ENCODE peak calls at places on chromosomes 11 and 22, in nine cellular contexts. A is aorta; M is NCI-H460; K is left lobe of liver; N is coronary artery; Z is cardiac fibroblast; E is tibial artery; X is activated T-helper 9 cell treated with anti-CD3 and anti-CD28 coated beads, Interleukin-2, amount 50 U/mL, for 16 hours; L is stimulated activated CD8-positive, alpha-beta memory T cell treated with anti-CD3 and anti-CD28 coated beads, Interleukin-15, amount 100 ng/mL, for 4 hours. Q is an unnamed sample.

GRCh38 chr11:88579466-88579865 is 241.9 kb upstream of the CTSC start:
- DNase-seq in A (no peak), M (no peak), K (no peak), N (no peak), Z (no peak), E (no peak), X (no peak), L (no peak), Q (peak)

GRCh38 chr11:62266558-62266957 is 3.4 kb upstream of the SCGB2A2 start:
- DNase-seq in A (no peak), M (peak), K (no peak), N (no peak), Z (peak), E (no peak), X (no peak), L (no peak), Q (no peak)

GRCh38 chr22:27105142-27106025 is 448.0 kb downstream of the MIAT start:
- DNase-seq in A (peak), M (no peak), K (no peak), N (peak), Z (peak), E (peak), X (no peak), L (no peak), Q (no peak)

GRCh38 chr11:8047382-8047781 is 33.6 kb upstream of the TUB start:
- DNase-seq in A (no peak), M (no peak), K (no peak), N (peak), Z (no peak), E (no peak), X (no peak), L (no peak), Q (no peak)

GRCh38 chr22:46139895-46140350 is 10.4 kb upstream of the PPARA start:
- DNase-seq in A (peak), M (no peak), K (no peak), N (peak), Z (no peak), E (no peak), X (no peak), L (no peak), Q (no peak)

GRCh38 chr22:17451251-17451765 is 82.0 kb downstream of the CECR2 start:
- DNase-seq in A (no peak), M (no peak), K (no peak), N (no peak), Z (no peak), E (no peak), X (no peak), L (no peak), Q (no peak)

GRCh38 chr11:64888761-64889511 is 10.5 kb upstream of the EHD1 start:
- DNase-seq in A (no peak), M (no peak), K (no peak), N (no peak), Z (no peak), E (no peak), X (no peak), L (no peak), Q (no peak)

GRCh38 chr11:75946531-75947530 is 131.8 kb downstream of the UVRAG start:
- DNase-seq in A (no peak), M (no peak), K (no peak), N (no peak), Z (peak), E (no peak), X (no peak), L (no peak), Q (no peak)

GRCh38 chr22:35938226-35938625 is 90.4 kb downstream of the RBFOX2 start:
- DNase-seq in A (no peak), M (no peak), K (no peak), N (no peak), Z (peak), E (no peak), X (no peak), L (no peak), Q (no peak)

GRCh38 chr11:105937331-105937730 is 84.7 kb downstream of the MSANTD4 start:
- DNase-seq in A (no peak), M (no peak), K (no peak), N (no peak), Z (peak), E (no peak), X (no peak), L (no peak), Q (no peak)

GRCh38 chr11:91081440-91082088 is 858.7 kb upstream of the CHORDC1 start:
- DNase-seq in A (no peak), M (no peak), K (no peak), N (no peak), Z (peak), E (no peak), X (no peak), L (no peak), Q (no peak)

GRCh38 chr22:17707526-17707925 is 66.7 kb downstream of the BID start:
- DNase-seq in A (no peak), M (no peak), K (no peak), N (no peak), Z (peak), E (no peak), X (no peak), L (no peak), Q (no peak)

GRCh38 chr11:61642162-61642561 is 38.0 kb upstream of the DAGLA start:
- DNase-seq in A (no peak), M (no peak), K (no peak), N (no peak), Z (no peak), E (no peak), X (no peak), L (no peak), Q (no peak)

GRCh38 chr11:110434952-110435779 is 5.4 kb downstream of the FDX1 start:
- DNase-seq in A (no peak), M (no peak), K (no peak), N (no peak), Z (peak), E (no peak), X (no peak), L (no peak), Q (no peak)

GRCh38 chr11:102516179-102516578 is 14.4 kb downstream of the MMP7 start:
- DNase-seq in A (no peak), M (no peak), K (no peak), N (no peak), Z (no peak), E (no peak), X (no peak), L (no peak), Q (no peak)

GRCh38 chr11:120219157-120219934 is 8.5 kb downstream of the OAF start:
- DNase-seq in A (no peak), M (no peak), K (no peak), N (no peak), Z (no peak), E (no peak), X (no peak), L (no peak), Q (no peak)

GRCh38 chr22:28560005-28560742 is 119.5 kb downstream of the TTC28 start:
- DNase-seq in A (no peak), M (no peak), K (no peak), N (no peak), Z (peak), E (no peak), X (no peak), L (no peak), Q (no peak)

GRCh38 chr22:42294034-42294985 is 23.9 kb upstream of the TCF20 start:
- DNase-seq in A (peak), M (no peak), K (no peak), N (no peak), Z (peak), E (no peak), X (no peak), L (no peak), Q (no peak)

GRCh38 chr11:47867821-47868220 is 19.7 kb upstream of the NUP160 start:
- DNase-seq in A (no peak), M (no peak), K (no peak), N (no peak), Z (peak), E (no peak), X (no peak), L (no peak), Q (peak)

GRCh38 chr11:100562102-100562501 is 125.0 kb upstream of the ARHGAP42 start:
- DNase-seq in A (no peak), M (no peak), K (no peak), N (no peak), Z (peak), E (no peak), X (no peak), L (no peak), Q (peak)

GRCh38 chr11:33475999-33476398 is 218.8 kb downstream of the HIPK3 start:
- DNase-seq in A (no peak), M (no peak), K (no peak), N (no peak), Z (peak), E (no peak), X (no peak), L (no peak), Q (peak)

GRCh38 chr11:63851354-63851753 is 12.4 kb downstream of the MARK2 start:
- DNase-seq in A (peak), M (no peak), K (no peak), N (no peak), Z (no peak), E (no peak), X (no peak), L (no peak), Q (no peak)

GRCh38 chr11:14886509-14886908 is 5.5 kb downstream of the CYP2R1 start:
- DNase-seq in A (no peak), M (no peak), K (no peak), N (no peak), Z (no peak), E (no peak), X (no peak), L (no peak), Q (no peak)

GRCh38 chr11:64017950-64018224 is 17.8 kb upstream of the FLRT1 start:
- DNase-seq in A (no peak), M (no peak), K (no peak), N (no peak), Z (no peak), E (no peak), X (no peak), L (no peak), Q (no peak)

GRCh38 chr22:42268852-42269406 is 1.5 kb downstream of the TCF20 start:
- DNase-seq in A (no peak), M (no peak), K (no peak), N (no peak), Z (no peak), E (no peak), X (no peak), L (no peak), Q (no peak)

GRCh38 chr11:103803062-103803461 is 233.4 kb upstream of the DDI1 start:
- DNase-seq in A (no peak), M (no peak), K (no peak), N (no peak), Z (peak), E (no peak), X (no peak), L (no peak), Q (no peak)

GRCh38 chr11:81497202-81497804 is 1236.4 kb downstream of the FAM181B start:
- DNase-seq in A (no peak), M (peak), K (no peak), N (no peak), Z (peak), E (no peak), X (no peak), L (no peak), Q (peak)

GRCh38 chr11:75306529-75306928 is 44.9 kb downstream of the ARRB1 start:
- DNase-seq in A (peak), M (no peak), K (no peak), N (no peak), Z (no peak), E (no peak), X (no peak), L (no peak), Q (no peak)

GRCh38 chr11:12235945-12236743 is 125.8 kb downstream of the MICAL2 start:
- DNase-seq in A (no peak), M (peak), K (no peak), N (no peak), Z (peak), E (peak), X (peak), L (no peak), Q (peak)

GRCh38 chr11:82732734-82733443 is 775 bp downstream of the FAM181B start:
- DNase-seq in A (peak), M (no peak), K (no peak), N (no peak), Z (no peak), E (no peak), X (no peak), L (no peak), Q (no peak)

Q was measured in foreskin melanocyte.